ENCODE peak calls at places on chromosomes 16 and 17, in six cellular contexts. Y, R, B, W, C and H are unnamed samples.

GRCh38 chr17:42023524-42024349 is 3.8 kb downstream of the NKIRAS2 start:
- DNase-seq in Y (no peak), R (peak; percentile 77), B (no peak), W (no peak), C (no peak), H (peak; percentile 71)

GRCh38 chr17:146546-146945 is 9.2 kb downstream of the SCGB1C2 start:
- DNase-seq in Y (no peak), R (no peak), B (no peak), W (no peak), C (no peak), H (no peak)

GRCh38 chr17:67443931-67444597 is 67.0 kb downstream of the PITPNC1 start:
- DNase-seq in Y (no peak), R (no peak), B (no peak), W (no peak), C (no peak), H (no peak)

GRCh38 chr16:73202176-73202729 is 154.3 kb upstream of the ZFHX3 start:
- DNase-seq in Y (peak; percentile 86), R (no peak), B (no peak), W (no peak), C (no peak), H (peak; percentile 66)

GRCh38 chr16:85994492-85995433 is 95.8 kb downstream of the IRF8 start:
- DNase-seq in Y (no peak), R (no peak), B (peak; percentile 27), W (no peak), C (no peak), H (no peak)

GRCh38 chr17:21677911-21678310 is 14.4 kb upstream of the KCNJ18 start:
- DNase-seq in Y (no peak), R (no peak), B (no peak), W (no peak), C (no peak), H (peak; percentile 70)

GRCh38 chr17:49486012-49486641 is 9.0 kb upstream of the NGFR start:
- DNase-seq in Y (no peak), R (no peak), B (peak; percentile 86), W (no peak), C (no peak), H (no peak)

GRCh38 chr17:3891626-3892094 is 1.2 kb downstream of the CAMKK1 start:
- DNase-seq in Y (no peak), R (no peak), B (no peak), W (no peak), C (no peak), H (peak; percentile 94)

GRCh38 chr17:37833237-37833859 is 88.5 kb upstream of the HNF1B start:
- DNase-seq in Y (no peak), R (no peak), B (no peak), W (peak; percentile 81), C (no peak), H (peak; percentile 61)

GRCh38 chr16:86761117-86761971 is 183.0 kb downstream of the FOXL1 start:
- DNase-seq in Y (peak; percentile 56), R (peak; percentile 3), B (peak; percentile 81), W (peak; percentile 37), C (no peak), H (peak; percentile 91)

GRCh38 chr17:8151120-8151640 is 1.0 kb downstream of the PER1 start:
- DNase-seq in Y (peak; percentile 88), R (peak; percentile 82), B (peak; percentile 86), W (peak; percentile 91), C (peak; percentile 85), H (peak; percentile 97)

GRCh38 chr17:75996665-75997590 is 3.7 kb upstream of the CDK3 start:
- DNase-seq in Y (peak; percentile 90), R (peak; percentile 65), B (no peak), W (peak; percentile 45), C (peak; percentile 30), H (peak; percentile 97)

GRCh38 chr16:55324491-55325447 is 766 bp downstream of the IRX6 start:
- DNase-seq in Y (no peak), R (no peak), B (peak; percentile 56), W (no peak), C (no peak), H (peak; percentile 84)

GRCh38 chr17:21002309-21003006 is 40.4 kb downstream of the USP22 start:
- DNase-seq in Y (no peak), R (no peak), B (no peak), W (no peak), C (no peak), H (no peak)

GRCh38 chr16:11669380-11670146 is 1.3 kb downstream of the SNN start:
- DNase-seq in Y (peak; percentile 38), R (no peak), B (no peak), W (no peak), C (no peak), H (peak; percentile 94)

GRCh38 chr16:22633794-22634193 is 123.1 kb downstream of the NPIPB5 start:
- DNase-seq in Y (no peak), R (no peak), B (no peak), W (no peak), C (no peak), H (no peak)

GRCh38 chr17:75814900-75815373 is 29.3 kb downstream of the UNC13D start:
- DNase-seq in Y (no peak), R (peak; percentile 73), B (no peak), W (no peak), C (no peak), H (peak; percentile 99)

GRCh38 chr17:66849136-66849655 is 14.3 kb downstream of the CACNG5 start:
- DNase-seq in Y (no peak), R (no peak), B (no peak), W (no peak), C (no peak), H (no peak)

GRCh38 chr16:78045865-78046581 is 23.7 kb downstream of the CLEC3A start:
- DNase-seq in Y (peak; percentile 68), R (peak; percentile 17), B (peak; percentile 96), W (peak; percentile 23), C (no peak), H (peak; percentile 85)

GRCh38 chr17:78266771-78267170 is 35.3 kb downstream of the TMEM235 start:
- DNase-seq in Y (no peak), R (no peak), B (no peak), W (no peak), C (no peak), H (no peak)

GRCh38 chr16:75097941-75098897 is 18.4 kb downstream of the LDHD start:
- DNase-seq in Y (no peak), R (peak; percentile 36), B (no peak), W (peak; percentile 57), C (peak; percentile 79), H (peak; percentile 77)

GRCh38 chr16:7185689-7186088 is 147.0 kb upstream of the RBFOX1 start:
- DNase-seq in Y (no peak), R (no peak), B (no peak), W (no peak), C (no peak), H (no peak)

GRCh38 chr17:71304498-71305158 is 816.2 kb upstream of the SOX9 start:
- DNase-seq in Y (no peak), R (no peak), B (no peak), W (no peak), C (no peak), H (no peak)

GRCh38 chr17:49764559-49765180 is 739 bp upstream of the FAM117A start:
- DNase-seq in Y (no peak), R (no peak), B (no peak), W (no peak), C (no peak), H (no peak)

GRCh38 chr17:18041776-18042175 is 2.6 kb downstream of the GID4 start:
- DNase-seq in Y (no peak), R (peak; percentile 32), B (no peak), W (no peak), C (no peak), H (peak; percentile 93)

GRCh38 chr17:1056761-1057160 is 59.8 kb downstream of the TIMM22 start:
- DNase-seq in Y (no peak), R (no peak), B (peak; percentile 54), W (no peak), C (no peak), H (no peak)

GRCh38 chr16:88888778-88889387 is 22.4 kb upstream of the PABPN1L start:
- DNase-seq in Y (peak; percentile 16), R (no peak), B (no peak), W (no peak), C (no peak), H (no peak)

GRCh38 chr16:17404903-17405691 is 65.7 kb downstream of the XYLT1 start:
- DNase-seq in Y (no peak), R (no peak), B (no peak), W (no peak), C (no peak), H (peak; percentile 91)

GRCh38 chr16:88533381-88533831 is 36.8 kb upstream of the ZC3H18 start:
- DNase-seq in Y (no peak), R (no peak), B (no peak), W (no peak), C (no peak), H (peak; percentile 93)

GRCh38 chr16:61654962-61655361 is 381.3 kb downstream of the CDH8 start:
- DNase-seq in Y (no peak), R (no peak), B (no peak), W (no peak), C (no peak), H (no peak)

DNA sequence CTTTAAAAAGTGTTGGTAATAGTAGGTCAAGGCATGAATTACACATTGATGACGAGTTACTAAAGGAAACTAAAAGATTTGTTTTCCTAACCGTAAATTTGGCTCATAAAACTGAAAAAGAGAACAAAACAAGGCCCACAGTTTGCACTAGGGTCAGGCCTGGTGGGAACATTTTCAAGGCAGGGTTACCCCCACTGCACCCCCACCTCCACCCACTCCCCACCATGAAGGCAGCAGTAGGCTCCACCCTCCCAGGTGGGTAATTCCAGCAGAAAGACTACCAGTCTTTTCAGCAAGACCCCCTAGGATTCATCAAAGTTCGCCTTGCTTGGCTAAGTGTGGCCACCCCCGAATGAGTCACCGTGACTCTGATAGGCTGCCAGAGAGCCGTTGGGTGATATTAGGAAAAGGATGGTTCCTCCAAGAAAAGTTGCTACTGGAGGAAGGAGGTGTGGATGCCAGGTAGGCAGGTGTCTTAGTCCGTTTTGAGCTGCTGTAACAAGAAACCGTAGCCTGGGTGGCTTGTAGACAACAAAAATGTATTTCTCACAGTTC is 8.6 kb downstream of the DNAAF1 start:
- DNase-seq in Y (no peak), R (no peak), B (no peak), W (no peak), C (no peak), H (peak; percentile 82)
- H3K4me1 ChIP-seq in Y (no peaks in the 10 kb centered on the region), R (no peaks in the 10 kb centered on the region), B (no peaks in the 10 kb centered on the region), W (no peaks in the 10 kb centered on the region), C (no peaks in the 10 kb centered on the region), H (peaks cover 5% of the 10 kb centered on the region)

GRCh38 chr17:48051278-48051677 is 3.1 kb downstream of the NFE2L1 start:
- DNase-seq in Y (no peak), R (no peak), B (no peak), W (no peak), C (no peak), H (no peak)
- H3K4me1 ChIP-seq in Y (peaks cover 67% of the 10 kb centered on the region), R (peaks cover 67% of the 10 kb centered on the region), B (peaks cover 48% of the 10 kb centered on the region), W (peaks cover 52% of the 10 kb centered on the region), C (peaks cover 31% of the 10 kb centered on the region), H (peaks cover 71% of the 10 kb centered on the region)

DNA sequence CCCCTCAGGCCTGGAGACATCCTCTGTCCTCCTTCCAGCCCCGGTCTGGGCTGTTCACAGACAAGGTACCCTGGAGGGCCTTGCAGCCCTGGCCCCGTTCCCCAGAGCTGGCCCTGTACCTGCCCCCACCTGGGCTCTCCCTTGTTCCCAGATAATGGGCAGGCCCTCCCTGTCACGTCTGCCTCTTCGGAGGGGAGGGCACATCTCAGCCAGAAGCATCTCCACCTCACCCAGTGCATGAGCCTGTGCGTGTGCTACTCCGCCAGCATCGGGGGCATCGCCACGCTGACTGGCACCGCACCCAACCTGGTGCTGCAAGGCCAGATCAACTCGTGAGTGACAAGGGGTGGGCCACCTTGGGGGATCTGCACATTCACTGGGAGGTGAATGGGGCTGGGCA is 14.9 kb upstream of the FOXN1 start:
- DNase-seq in Y (no peak), R (no peak), B (no peak), W (no peak), C (no peak), H (peak; percentile 77)
- H3K4me1 ChIP-seq in Y (no peaks in the 10 kb centered on the region), R (no peaks in the 10 kb centered on the region), B (no peaks in the 10 kb centered on the region), W (no peaks in the 10 kb centered on the region), C (no peaks in the 10 kb centered on the region), H (no peaks in the 10 kb centered on the region)

GRCh38 chr16:84821728-84822676 is 2.2 kb downstream of the CRISPLD2 start:
- DNase-seq in Y (no peak), R (no peak), B (no peak), W (no peak), C (no peak), H (peak; percentile 61)
- H3K4me1 ChIP-seq in Y (peaks cover 13% of the 10 kb centered on the region), R (peaks cover 27% of the 10 kb centered on the region), B (no peaks in the 10 kb centered on the region), W (peaks cover 8% of the 10 kb centered on the region), C (peaks cover 13% of the 10 kb centered on the region), H (peaks cover 35% of the 10 kb centered on the region)